ENCODE peak calls at places on chromosomes 7 and 10, in four cellular contexts. D is HepG2, A is K562, H is SK-N-SH. J is an unnamed sample.
A peak's percentile ranks its signal among the peaks of the same experiment; 100 is the strongest.

GRCh38 chr7:98202367-98203195 is 8.7 kb upstream of the BHLHA15 start:
- DNase-seq in D (no peak), A (no peak), H (no peak), J (no peak)

GRCh38 chr7:45076946-45077345 is 11.8 kb downstream of the NACAD start:
- DNase-seq in D (no peak), A (no peak), H (no peak), J (no peak)

GRCh38 chr7:6026011-6026819 is 5.0 kb upstream of the ANKRD61 start:
- DNase-seq in D (peak; percentile 64), A (peak; percentile 63), H (peak; percentile 73), J (no peak)

GRCh38 chr10:1184541-1185415 is 128.6 kb downstream of the WDR37 start:
- DNase-seq in D (no peak), A (no peak), H (no peak), J (no peak)

GRCh38 chr7:78576196-78576595 is 777.6 kb downstream of the PHTF2 start:
- DNase-seq in D (no peak), A (no peak), H (no peak), J (no peak)

GRCh38 chr7:65338346-65338745 is 35.3 kb upstream of the ZNF92 start:
- DNase-seq in D (no peak), A (no peak), H (no peak), J (no peak)

GRCh38 chr10:11042375-11042774 is 24.7 kb downstream of the CELF2 start:
- DNase-seq in D (no peak), A (no peak), H (no peak), J (no peak)

GRCh38 chr10:92667078-92667477 is 22.7 kb upstream of the HHEX start:
- DNase-seq in D (no peak), A (no peak), H (no peak), J (no peak)

GRCh38 chr10:80542053-80542452 is 4.4 kb downstream of the SH2D4B start:
- DNase-seq in D (peak; percentile 23), A (no peak), H (no peak), J (no peak)

GRCh38 chr10:113385021-113385975 is 167.6 kb upstream of the HABP2 start:
- DNase-seq in D (peak; percentile 71), A (peak; percentile 29), H (peak; percentile 74), J (peak; percentile 85)

GRCh38 chr10:72744566-72744965 is 52.6 kb downstream of the MCU start:
- DNase-seq in D (no peak), A (no peak), H (peak; percentile 15), J (no peak)

GRCh38 chr10:124225468-124226270 is 132.3 kb upstream of the CHST15 start:
- DNase-seq in D (no peak), A (no peak), H (no peak), J (no peak)

GRCh38 chr10:90592903-90593302 is 264.9 kb downstream of the HTR7 start:
- DNase-seq in D (peak; percentile 42), A (no peak), H (peak; percentile 9), J (peak; percentile 68)

GRCh38 chr10:113073549-113074189 is 123.6 kb downstream of the TCF7L2 start:
- DNase-seq in D (peak; percentile 91), A (peak; percentile 36), H (peak; percentile 23), J (peak; percentile 97)

GRCh38 chr7:100603697-100604077 is 1.5 kb downstream of the PCOLCE start:
- DNase-seq in D (no peak), A (no peak), H (no peak), J (no peak)

GRCh38 chr7:100604078-100604975 is 2.2 kb downstream of the PCOLCE start:
- DNase-seq in D (no peak), A (peak; percentile 97), H (peak; percentile 98), J (no peak)

GRCh38 chr7:100600222-100601038 is 1.7 kb upstream of the PCOLCE start:
- DNase-seq in D (no peak), A (no peak), H (peak; percentile 51), J (no peak)

GRCh38 chr7:100604976-100605911 is 3.1 kb downstream of the PCOLCE start:
- DNase-seq in D (no peak), A (peak; percentile 72), H (no peak), J (no peak)

GRCh38 chr7:100602889-100603696 is 930 bp downstream of the PCOLCE start:
- DNase-seq in D (no peak), A (peak; percentile 66), H (peak; percentile 98), J (no peak)
- TF ChIP-seq ELF1 in D (no peak), A (no peak), H (no peak), J (no peak)

DNA sequence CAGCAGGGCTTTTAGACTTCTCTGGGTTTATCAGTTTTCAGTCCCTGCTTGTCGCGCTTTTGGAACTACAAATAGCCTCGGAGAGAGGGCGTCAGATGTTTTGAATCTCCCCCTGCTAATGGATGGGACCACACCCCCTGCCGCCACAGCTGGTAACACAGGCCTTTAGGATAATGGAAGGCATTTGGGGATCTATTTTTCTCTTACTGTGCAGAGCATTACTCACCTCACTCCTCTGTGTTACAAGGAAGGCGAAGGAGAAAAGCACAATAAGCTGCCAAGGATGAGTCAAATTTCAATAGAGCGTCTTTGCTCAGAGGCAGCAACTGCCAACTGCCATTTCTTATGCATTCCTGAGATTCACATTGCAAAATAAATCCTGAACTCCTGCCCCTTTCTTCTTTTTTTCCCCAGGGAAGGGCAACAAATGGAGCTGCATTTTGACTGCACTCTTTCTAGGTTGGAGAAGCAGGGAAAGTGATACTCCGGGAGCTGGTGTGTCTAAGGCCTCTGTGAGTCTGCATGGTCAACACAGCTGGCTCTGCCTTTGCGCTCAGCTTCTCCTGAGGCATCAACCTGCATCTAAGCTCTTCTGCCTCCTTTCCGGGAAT is 31.5 kb upstream of the SMNDC1 start:
- DNase-seq in D (no peak), A (no peak), H (peak; percentile 33), J (no peak)
- TF ChIP-seq RAD21 in D (no peak), A (no peak), H (no peak), J (no peak)

GRCh38 chr7:81484266-81484665 is 285.6 kb downstream of the HGF start:
- DNase-seq in D (peak; percentile 4), A (no peak), H (no peak), J (no peak)

GRCh38 chr7:81482600-81483186 is 287.2 kb downstream of the HGF start:
- DNase-seq in D (peak; percentile 4), A (peak; percentile 32), H (peak; percentile 35), J (peak; percentile 23)

GRCh38 chr7:81478664-81479063 is 291.2 kb downstream of the HGF start:
- DNase-seq in D (peak; percentile 77), A (no peak), H (no peak), J (no peak)
- TF ChIP-seq ZBTB33 in D (no peak), A (no peak), H (no peak), J (no peak)

DNA sequence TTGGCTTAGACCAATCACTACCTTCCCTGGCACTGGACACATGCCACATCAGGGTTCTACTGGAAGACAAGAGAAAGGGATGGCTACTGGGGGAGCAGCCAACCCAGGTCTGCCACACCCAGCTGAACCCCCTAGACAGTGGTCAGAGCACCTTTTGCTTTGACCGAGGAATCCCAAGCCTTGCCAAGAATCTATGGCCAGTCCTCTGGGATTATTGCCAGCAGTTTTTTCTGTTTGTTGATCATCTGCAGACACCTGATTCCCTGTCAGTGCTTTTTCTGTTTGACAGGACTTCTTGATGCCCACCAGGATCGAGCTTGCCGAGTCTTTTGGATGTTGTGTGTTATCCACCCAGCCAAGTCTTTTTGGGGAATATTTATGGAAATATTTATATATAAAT is 476.2 kb upstream of the GALNT17 start:
- DNase-seq in D (no peak), A (no peak), H (no peak), J (no peak)
- TF ChIP-seq ELF1 in D (no peak), A (no peak), H (no peak), J (no peak)

GRCh38 chr10:3455385-3456334 is 283.1 kb upstream of the PITRM1 start:
- DNase-seq in D (no peak), A (no peak), H (no peak), J (no peak)
- TF ChIP-seq RAD21 in D (no peak), A (no peak), H (no peak), J (no peak)

DNA sequence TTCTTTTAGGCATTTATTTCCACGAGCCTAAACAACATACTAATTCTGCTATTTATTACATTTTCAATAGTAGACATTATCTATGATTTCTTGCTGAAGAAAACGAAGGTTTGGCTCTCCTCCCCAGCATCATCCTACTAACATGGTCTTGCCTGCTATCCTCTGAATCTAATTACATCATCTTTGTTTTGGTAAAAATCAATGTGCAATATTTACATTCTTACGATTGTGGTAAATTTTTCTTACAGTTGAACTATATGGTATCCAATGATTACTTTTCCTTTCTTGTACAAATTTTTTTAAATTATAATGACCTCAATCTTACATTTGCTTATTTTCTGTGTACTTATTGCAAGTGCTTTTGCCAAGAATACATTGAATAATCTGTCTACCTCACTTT is 7.0 kb upstream of the CALD1 start:
- DNase-seq in D (no peak), A (no peak), H (no peak), J (no peak)
- TF ChIP-seq ZBTB33 in D (no peak), A (no peak), H (no peak), J (no peak)

DNA sequence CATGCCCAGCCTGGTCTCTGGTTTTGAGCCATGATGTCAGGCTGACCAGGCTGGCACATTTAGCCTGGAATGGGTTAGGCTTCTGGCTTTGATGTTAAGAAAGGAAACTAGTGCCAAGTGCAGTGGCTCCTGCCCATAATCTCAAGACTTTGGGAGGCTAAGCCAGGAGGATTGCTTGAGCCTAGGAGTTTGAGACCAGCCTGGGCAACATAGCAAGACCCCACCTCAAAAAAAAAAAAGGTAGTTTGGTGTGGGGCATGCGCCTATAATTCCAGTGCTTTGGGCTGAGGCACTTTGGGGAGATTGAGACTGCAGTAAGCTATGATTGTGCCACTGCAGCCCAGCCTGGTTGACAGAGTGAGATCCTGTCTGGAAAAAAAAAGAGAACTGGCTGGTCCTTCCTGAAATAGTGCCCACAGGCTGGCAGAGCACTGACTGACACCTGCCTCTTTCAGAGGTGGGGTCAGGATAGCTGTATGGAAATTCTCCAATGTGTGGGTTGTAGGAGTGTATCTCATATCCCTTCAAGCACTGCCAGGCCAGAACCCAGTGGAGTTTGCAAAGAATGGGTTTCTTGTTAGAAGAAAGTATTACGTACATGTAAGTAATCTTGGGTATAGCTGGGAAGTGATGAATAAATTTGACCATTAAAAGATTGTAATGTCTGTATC is 61.3 kb downstream of the KAT6B start:
- DNase-seq in D (no peak), A (no peak), H (no peak), J (no peak)
- TF ChIP-seq ELF1 in D (no peak), A (no peak), H (no peak), J (no peak)

GRCh38 chr10:103713676-103714075 is 141.7 kb downstream of the SH3PXD2A start:
- DNase-seq in D (no peak), A (no peak), H (no peak), J (no peak)

GRCh38 chr10:103714232-103714891 is 141.0 kb downstream of the SH3PXD2A start:
- DNase-seq in D (peak; percentile 59), A (no peak), H (no peak), J (no peak)

GRCh38 chr10:103716206-103717160 is 138.9 kb downstream of the SH3PXD2A start:
- DNase-seq in D (peak; percentile 88), A (no peak), H (no peak), J (peak; percentile 48)

GRCh38 chr10:103717341-103718246 is 137.8 kb downstream of the SH3PXD2A start:
- DNase-seq in D (no peak), A (peak; percentile 22), H (no peak), J (no peak)

GRCh38 chr10:103715430-103715829 is 139.9 kb downstream of the SH3PXD2A start:
- DNase-seq in D (peak; percentile 11), A (no peak), H (no peak), J (peak; percentile 32)
- TF ChIP-seq RAD21 in D (no peak), A (no peak), H (no peak), J (no peak)

J was measured in HCT116.